ENCODE peak calls at places on chromosomes 6 and 20, in ten cellular contexts. Q, Y, L, V, D, M, T, R, U and Z are unnamed samples.

GRCh38 chr6:135227349-135227748 is 46.2 kb downstream of the MYB start:
- DNase-seq in Q (no peak), Y (no peak), L (no peak), V (no peak), D (no peak), M (no peak), T (no peak), R (no peak), U (no peak), Z (no peak)

GRCh38 chr20:56979125-56979524 is 287.3 kb downstream of the BMP7 start:
- DNase-seq in Q (no peak), Y (no peak), L (no peak), V (no peak), D (no peak), M (no peak), T (no peak), R (no peak), U (no peak), Z (no peak)

GRCh38 chr6:168247456-168248147 is 72.0 kb downstream of the DACT2 start:
- DNase-seq in Q (no peak), Y (no peak), L (peak; percentile 26), V (peak; percentile 2), D (peak; percentile 69), M (peak; percentile 64), T (no peak), R (no peak), U (no peak), Z (no peak)

GRCh38 chr6:37539706-37540352 is 40.1 kb upstream of the CCDC167 start:
- DNase-seq in Q (no peak), Y (no peak), L (no peak), V (no peak), D (no peak), M (no peak), T (no peak), R (no peak), U (no peak), Z (no peak)

GRCh38 chr6:22117663-22118062 is 179.2 kb downstream of the PRL start:
- DNase-seq in Q (no peak), Y (no peak), L (no peak), V (no peak), D (no peak), M (no peak), T (no peak), R (no peak), U (no peak), Z (no peak)

GRCh38 chr20:5786930-5787826 is 37.0 kb downstream of the SHLD1 start:
- DNase-seq in Q (no peak), Y (peak; percentile 78), L (peak; percentile 83), V (peak; percentile 52), D (no peak), M (no peak), T (no peak), R (no peak), U (no peak), Z (no peak)

GRCh38 chr6:89269981-89270380 is 45.1 kb downstream of the GABRR2 start:
- DNase-seq in Q (no peak), Y (no peak), L (no peak), V (no peak), D (no peak), M (no peak), T (no peak), R (no peak), U (no peak), Z (no peak)

GRCh38 chr6:165820934-165821333 is 157.9 kb upstream of the PDE10A start:
- DNase-seq in Q (no peak), Y (no peak), L (no peak), V (no peak), D (no peak), M (no peak), T (no peak), R (no peak), U (no peak), Z (no peak)

GRCh38 chr6:7996538-7997225 is 67.5 kb downstream of the BLOC1S5 start:
- DNase-seq in Q (peak; percentile 37), Y (no peak), L (peak; percentile 92), V (peak; percentile 50), D (no peak), M (no peak), T (no peak), R (no peak), U (no peak), Z (no peak)

GRCh38 chr6:7993399-7993798 is 70.8 kb downstream of the BLOC1S5 start:
- DNase-seq in Q (no peak), Y (no peak), L (no peak), V (no peak), D (no peak), M (no peak), T (no peak), R (no peak), U (no peak), Z (no peak)

GRCh38 chr6:7993952-7994351 is 70.2 kb downstream of the BLOC1S5 start:
- DNase-seq in Q (no peak), Y (no peak), L (no peak), V (no peak), D (no peak), M (no peak), T (no peak), R (no peak), U (no peak), Z (no peak)

GRCh38 chr6:7991992-7992815 is 72.0 kb downstream of the BLOC1S5 start:
- DNase-seq in Q (peak; percentile 35), Y (peak; percentile 75), L (peak; percentile 94), V (peak; percentile 91), D (no peak), M (no peak), T (no peak), R (no peak), U (peak; percentile 50), Z (peak; percentile 22)

GRCh38 chr6:7991536-7991935 is 72.7 kb downstream of the BLOC1S5 start:
- DNase-seq in Q (no peak), Y (no peak), L (no peak), V (no peak), D (no peak), M (no peak), T (no peak), R (no peak), U (no peak), Z (no peak)
- TF ChIP-seq CTCF in Q (no peak), Y (no peak), L (no peak), V (no peak), D (no peak), M (no peak), T (no peak), R (no peak), U (no peak), Z (no peak)

GRCh38 chr6:118709859-118710350 is 58.5 kb upstream of the CEP85L start:
- DNase-seq in Q (no peak), Y (peak; percentile 57), L (peak; percentile 75), V (peak; percentile 79), D (no peak), M (no peak), T (no peak), R (no peak), U (no peak), Z (no peak)
- H3K27ac ChIP-seq in Q (peak overlapping the region; percentile 23), Y (peak overlapping the region; percentile 95), L (peak overlapping the region; percentile 90), V (peak overlapping the region; percentile 95), D (peak overlapping the region; percentile 4), M (peak overlapping the region; percentile 83), T (peak overlapping the region; percentile 77), R (peak overlapping the region; percentile 42), U (peak overlapping the region; percentile 90), Z (peak overlapping the region; percentile 77)

DNA sequence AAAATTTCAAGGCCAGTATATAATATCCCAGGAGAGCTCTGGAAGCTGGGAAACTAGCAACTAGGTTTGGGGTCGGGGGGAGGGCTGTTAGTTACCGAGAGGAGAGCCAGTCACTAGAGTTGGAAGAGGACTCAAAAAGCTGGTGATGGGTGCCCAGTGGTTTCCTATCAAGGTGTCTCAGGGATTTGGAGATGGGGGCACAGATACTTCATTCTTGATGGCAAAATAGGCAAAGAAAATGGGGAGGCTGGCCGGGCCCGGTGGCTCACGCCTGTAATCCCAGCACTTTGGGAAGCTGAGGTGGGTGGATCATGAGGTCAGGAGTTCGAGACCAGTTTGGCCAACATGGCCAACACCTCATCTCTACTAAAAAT is 805 bp downstream of the PHF1 start:
- DNase-seq in Q (no peak), Y (no peak), L (no peak), V (no peak), D (no peak), M (no peak), T (no peak), R (peak; percentile 63), U (no peak), Z (no peak)
- H3K36me3 ChIP-seq in Q (peaks cover 46% of the 10 kb centered on the region), Y (peaks cover 44% of the 10 kb centered on the region), L (peaks cover 29% of the 10 kb centered on the region), V (peaks cover 34% of the 10 kb centered on the region), D (peaks cover 44% of the 10 kb centered on the region), M (peaks cover 46% of the 10 kb centered on the region), T (peaks cover 38% of the 10 kb centered on the region), R (peaks cover 41% of the 10 kb centered on the region), U (no peaks in the 10 kb centered on the region), Z (peaks cover 46% of the 10 kb centered on the region)

GRCh38 chr6:44129841-44130322 is 2.5 kb downstream of the TMEM63B start:
- DNase-seq in Q (no peak), Y (no peak), L (no peak), V (no peak), D (no peak), M (no peak), T (no peak), R (no peak), U (no peak), Z (no peak)

GRCh38 chr6:44126320-44127149 is 717 bp downstream of the MRPL14 start:
- DNase-seq in Q (peak; percentile 57), Y (peak; percentile 81), L (peak; percentile 82), V (peak; percentile 86), D (peak; percentile 77), M (peak; percentile 82), T (peak; percentile 88), R (peak; percentile 77), U (peak; percentile 60), Z (peak; percentile 30)

GRCh38 chr6:44127186-44128019 is at the start of the genes MRPL14 and TMEM63B:
- DNase-seq in Q (peak; percentile 90), Y (peak; percentile 92), L (peak; percentile 93), V (peak; percentile 67), D (peak; percentile 95), M (peak; percentile 95), T (peak; percentile 98), R (peak; percentile 90), U (peak; percentile 91), Z (peak; percentile 86)

GRCh38 chr6:44131880-44132279 is 4.5 kb downstream of the TMEM63B start:
- DNase-seq in Q (no peak), Y (no peak), L (no peak), V (no peak), D (no peak), M (no peak), T (no peak), R (no peak), U (no peak), Z (no peak)

DNA sequence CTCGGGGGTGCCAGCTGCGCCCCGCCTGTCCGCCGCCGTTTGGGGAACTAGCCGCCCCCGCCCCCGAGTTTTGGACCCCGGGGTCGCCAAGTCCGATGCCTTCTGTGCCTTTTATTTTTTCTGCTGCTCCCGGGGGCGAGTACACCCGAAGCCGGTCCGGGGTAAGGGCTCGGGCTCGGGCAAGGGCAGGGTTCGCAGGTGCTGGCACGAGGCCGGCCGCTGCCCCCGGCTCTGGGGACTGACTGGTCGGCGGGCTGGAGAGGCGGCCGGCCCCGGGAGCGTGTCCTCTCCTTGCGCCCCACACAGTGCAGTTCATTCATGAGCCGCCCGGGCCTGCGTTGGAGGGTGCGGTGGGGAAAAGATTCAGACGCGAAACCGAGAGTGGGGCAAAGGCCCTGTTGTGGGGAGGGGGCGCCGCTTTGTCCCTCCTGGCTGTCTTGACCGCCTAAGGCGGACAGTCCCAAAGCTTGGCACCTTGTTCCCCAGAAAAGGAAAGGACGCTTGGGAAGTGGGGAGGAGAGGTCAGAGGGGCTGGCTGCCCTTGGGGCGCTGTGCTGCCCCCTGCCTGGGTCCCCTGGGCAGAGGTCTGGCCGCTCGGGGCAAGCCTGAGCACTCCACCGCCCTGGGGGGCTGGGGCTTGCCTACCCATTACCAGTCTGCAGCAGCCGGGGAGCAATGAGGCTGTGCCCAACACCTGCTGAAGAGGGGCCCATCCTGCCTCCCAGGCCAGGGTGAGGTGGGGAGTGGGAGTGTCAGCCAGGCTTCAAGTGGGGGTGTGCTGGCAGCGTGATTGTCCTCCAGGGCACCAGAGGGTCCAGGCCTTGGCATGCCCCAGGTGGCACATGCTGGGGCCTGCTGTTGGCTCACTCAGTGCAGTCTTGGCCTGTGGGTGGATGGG is 915 bp downstream of the TMEM63B start:
- DNase-seq in Q (peak; percentile 48), Y (peak; percentile 71), L (peak; percentile 44), V (peak; percentile 30), D (peak; percentile 76), M (peak; percentile 74), T (peak; percentile 89), R (peak; percentile 77), U (peak; percentile 47), Z (peak; percentile 40)
- TF ChIP-seq CTCF in Q (no peak), Y (peak; percentile 44), L (no peak), V (peak; percentile 23), D (no peak), M (peak; percentile 19), T (no peak), R (peak; percentile 9), U (peak; percentile 14), Z (peak; percentile 41)